ENCODE peak calls at places on chromosome 5, in seven cellular contexts. One of them, this sample, is unnamed.

GRCh38 chr5:75049581-75050274 is 2.6 kb downstream of the GCNT4 start:
- DNase-seq in hepatocyte: peak
- DNase-seq in heart right ventricle: peak
- DNase-seq in stomach: peak
- DNase-seq in ovary: no peak
- DNase-seq in lung: peak
- DNase-seq in small intestine: peak
- DNase-seq in this sample: peak

GRCh38 chr5:91306497-91306896 is 76.6 kb downstream of the ARRDC3 start:
- DNase-seq in hepatocyte: no peak
- DNase-seq in lung: no peak
- DNase-seq in ovary: no peak
- DNase-seq in small intestine: no peak
- DNase-seq in stomach: no peak
- DNase-seq in heart right ventricle: no peak
- DNase-seq in this sample: no peak

GRCh38 chr5:38417658-38418017 is 138.8 kb downstream of the LIFR start:
- DNase-seq in lung: no peak
- DNase-seq in small intestine: no peak
- DNase-seq in heart right ventricle: no peak
- DNase-seq in hepatocyte: no peak
- DNase-seq in stomach: no peak
- DNase-seq in ovary: no peak
- DNase-seq in this sample: no peak

GRCh38 chr5:74613283-74613682 is 27.2 kb downstream of the ENC1 start:
- DNase-seq in heart right ventricle: no peak
- DNase-seq in ovary: no peak
- DNase-seq in small intestine: no peak
- DNase-seq in lung: no peak
- DNase-seq in stomach: no peak
- DNase-seq in hepatocyte: no peak
- DNase-seq in this sample: no peak

GRCh38 chr5:172881691-172882370 is 47.8 kb downstream of the ERGIC1 start:
- DNase-seq in ovary: no peak
- DNase-seq in hepatocyte: no peak
- DNase-seq in small intestine: no peak
- DNase-seq in heart right ventricle: no peak
- DNase-seq in lung: no peak
- DNase-seq in stomach: peak
- DNase-seq in this sample: no peak

GRCh38 chr5:40841068-40841805 is at the start of gene CARD6:
- DNase-seq in heart right ventricle: no peak
- DNase-seq in lung: peak
- DNase-seq in hepatocyte: peak
- DNase-seq in small intestine: peak
- DNase-seq in stomach: no peak
- DNase-seq in ovary: no peak
- DNase-seq in this sample: no peak

GRCh38 chr5:143083006-143083405 is 312.8 kb downstream of the ARHGAP26 start:
- DNase-seq in lung: no peak
- DNase-seq in heart right ventricle: no peak
- DNase-seq in small intestine: no peak
- DNase-seq in ovary: no peak
- DNase-seq in hepatocyte: no peak
- DNase-seq in stomach: no peak
- DNase-seq in this sample: no peak

GRCh38 chr5:135324160-135324559 is 74.9 kb downstream of the MACROH2A1 start:
- DNase-seq in heart right ventricle: no peak
- DNase-seq in small intestine: no peak
- DNase-seq in lung: no peak
- DNase-seq in stomach: no peak
- DNase-seq in ovary: no peak
- DNase-seq in hepatocyte: no peak
- DNase-seq in this sample: no peak

GRCh38 chr5:155629597-155629996 is 616.0 kb downstream of the KIF4B start:
- DNase-seq in hepatocyte: no peak
- DNase-seq in small intestine: no peak
- DNase-seq in ovary: no peak
- DNase-seq in heart right ventricle: no peak
- DNase-seq in stomach: no peak
- DNase-seq in lung: no peak
- DNase-seq in this sample: no peak

GRCh38 chr5:141811287-141812155 is 66.7 kb downstream of the PCDH1 start:
- DNase-seq in heart right ventricle: no peak
- DNase-seq in lung: no peak
- DNase-seq in hepatocyte: peak
- DNase-seq in small intestine: peak
- DNase-seq in ovary: no peak
- DNase-seq in stomach: no peak
- DNase-seq in this sample: peak

GRCh38 chr5:79109527-79110492 is 1.8 kb upstream of the BHMT start:
- DNase-seq in stomach: no peak
- DNase-seq in heart right ventricle: no peak
- DNase-seq in small intestine: peak
- DNase-seq in ovary: no peak
- DNase-seq in lung: no peak
- DNase-seq in hepatocyte: peak
- DNase-seq in this sample: peak

GRCh38 chr5:66987126-66987525 is 209.5 kb downstream of the CD180 start:
- DNase-seq in small intestine: no peak
- DNase-seq in stomach: no peak
- DNase-seq in hepatocyte: no peak
- DNase-seq in ovary: no peak
- DNase-seq in lung: no peak
- DNase-seq in heart right ventricle: no peak
- DNase-seq in this sample: no peak

GRCh38 chr5:146724975-146725374 is 153.6 kb downstream of the PPP2R2B start:
- DNase-seq in small intestine: no peak
- DNase-seq in ovary: no peak
- DNase-seq in lung: no peak
- DNase-seq in heart right ventricle: no peak
- DNase-seq in hepatocyte: no peak
- DNase-seq in stomach: no peak
- DNase-seq in this sample: no peak

GRCh38 chr5:53679261-53679660 is 118.8 kb downstream of the NDUFS4 start:
- DNase-seq in lung: no peak
- DNase-seq in ovary: no peak
- DNase-seq in small intestine: no peak
- DNase-seq in heart right ventricle: no peak
- DNase-seq in stomach: no peak
- DNase-seq in hepatocyte: no peak
- DNase-seq in this sample: no peak

GRCh38 chr5:85670417-85670816 is 947.3 kb upstream of the COX7C start:
- DNase-seq in lung: no peak
- DNase-seq in heart right ventricle: no peak
- DNase-seq in hepatocyte: no peak
- DNase-seq in ovary: no peak
- DNase-seq in stomach: no peak
- DNase-seq in small intestine: no peak
- DNase-seq in this sample: no peak

GRCh38 chr5:16891043-16891442 is 45.0 kb downstream of the MYO10 start:
- DNase-seq in heart right ventricle: no peak
- DNase-seq in ovary: no peak
- DNase-seq in stomach: no peak
- DNase-seq in lung: no peak
- DNase-seq in hepatocyte: no peak
- DNase-seq in small intestine: peak
- DNase-seq in this sample: no peak

GRCh38 chr5:130198927-130199326 is 294.7 kb downstream of the CHSY3 start:
- DNase-seq in ovary: no peak
- DNase-seq in heart right ventricle: no peak
- DNase-seq in small intestine: no peak
- DNase-seq in hepatocyte: peak
- DNase-seq in stomach: no peak
- DNase-seq in lung: no peak
- DNase-seq in this sample: peak

GRCh38 chr5:134435525-134435924 is 23.8 kb upstream of the CDKN2AIPNL start:
- DNase-seq in stomach: no peak
- DNase-seq in lung: no peak
- DNase-seq in ovary: no peak
- DNase-seq in small intestine: peak
- DNase-seq in hepatocyte: peak
- DNase-seq in heart right ventricle: no peak
- DNase-seq in this sample: no peak

GRCh38 chr5:31944683-31945445 is 229.3 kb downstream of the GOLPH3 start:
- DNase-seq in ovary: no peak
- DNase-seq in stomach: peak
- DNase-seq in heart right ventricle: no peak
- DNase-seq in hepatocyte: no peak
- DNase-seq in lung: no peak
- DNase-seq in small intestine: peak
- DNase-seq in this sample: peak

GRCh38 chr5:103425686-103426454 is 136.7 kb downstream of the NUDT12 start:
- DNase-seq in small intestine: no peak
- DNase-seq in heart right ventricle: no peak
- DNase-seq in lung: no peak
- DNase-seq in hepatocyte: no peak
- DNase-seq in ovary: no peak
- DNase-seq in stomach: no peak
- DNase-seq in this sample: no peak

GRCh38 chr5:68680376-68680775 is 413.4 kb upstream of the SLC30A5 start:
- DNase-seq in ovary: no peak
- DNase-seq in hepatocyte: no peak
- DNase-seq in heart right ventricle: no peak
- DNase-seq in lung: no peak
- DNase-seq in stomach: no peak
- DNase-seq in small intestine: no peak
- DNase-seq in this sample: no peak

GRCh38 chr5:606061-606460 is 6.1 kb upstream of the CEP72 start:
- DNase-seq in heart right ventricle: no peak
- DNase-seq in stomach: peak
- DNase-seq in hepatocyte: no peak
- DNase-seq in ovary: peak
- DNase-seq in lung: no peak
- DNase-seq in small intestine: no peak
- DNase-seq in this sample: peak

GRCh38 chr5:132099073-132099748 is 25.6 kb downstream of the CSF2 start:
- DNase-seq in ovary: no peak
- DNase-seq in small intestine: no peak
- DNase-seq in hepatocyte: no peak
- DNase-seq in heart right ventricle: no peak
- DNase-seq in lung: no peak
- DNase-seq in stomach: no peak
- DNase-seq in this sample: no peak

GRCh38 chr5:32233220-32233695 is 59.1 kb upstream of the GOLPH3 start:
- DNase-seq in ovary: no peak
- DNase-seq in small intestine: no peak
- DNase-seq in heart right ventricle: no peak
- DNase-seq in stomach: peak
- DNase-seq in lung: no peak
- DNase-seq in hepatocyte: no peak
- DNase-seq in this sample: no peak

GRCh38 chr5:664994-665360 is 28.2 kb downstream of the TPPP start:
- DNase-seq in hepatocyte: no peak
- DNase-seq in small intestine: no peak
- DNase-seq in stomach: no peak
- DNase-seq in ovary: no peak
- DNase-seq in lung: no peak
- DNase-seq in heart right ventricle: no peak
- DNase-seq in this sample: no peak

GRCh38 chr5:121189569-121190305 is 661.9 kb upstream of the FTMT start:
- DNase-seq in lung: no peak
- DNase-seq in hepatocyte: peak
- DNase-seq in small intestine: no peak
- DNase-seq in ovary: no peak
- DNase-seq in heart right ventricle: no peak
- DNase-seq in stomach: no peak
- DNase-seq in this sample: no peak

GRCh38 chr5:72848474-72849428 is 32.3 kb downstream of the TNPO1 start:
- DNase-seq in lung: peak
- DNase-seq in hepatocyte: peak
- DNase-seq in stomach: peak
- DNase-seq in small intestine: peak
- DNase-seq in ovary: peak
- DNase-seq in heart right ventricle: peak
- DNase-seq in this sample: peak

DNA sequence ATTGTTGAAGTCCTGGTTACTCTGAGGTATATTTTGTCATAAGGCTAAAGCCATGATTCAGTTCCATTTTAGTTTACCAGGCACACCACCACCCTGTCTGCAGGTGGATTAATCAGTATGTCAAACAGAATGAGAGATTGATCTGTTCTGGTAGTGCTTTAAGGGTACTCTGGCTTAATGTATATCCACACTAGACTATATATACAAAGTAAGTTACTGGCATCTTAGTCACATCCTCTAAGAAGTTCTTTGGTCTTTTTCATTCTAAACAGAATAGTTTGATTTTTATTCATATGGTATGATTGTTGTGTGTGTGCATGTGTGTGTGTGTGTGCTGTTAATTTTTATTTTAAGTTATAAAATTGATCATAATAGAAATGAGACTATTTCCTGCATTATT is 61.8 kb downstream of the RAB24 start:
- DNase-seq in heart right ventricle: no peak
- DNase-seq in hepatocyte: no peak
- DNase-seq in lung: no peak
- DNase-seq in ovary: no peak
- DNase-seq in stomach: no peak
- DNase-seq in small intestine: no peak
- DNase-seq in this sample: no peak
- H3K4me3 ChIP-seq in heart right ventricle: no peak
- H3K4me3 ChIP-seq in hepatocyte: no peak
- H3K4me3 ChIP-seq in lung: no peak
- H3K4me3 ChIP-seq in ovary: no peak
- H3K4me3 ChIP-seq in stomach: no peak
- H3K4me3 ChIP-seq in small intestine: no peak
- H3K4me3 ChIP-seq in this sample: no peak

GRCh38 chr5:84290673-84291072 is 94.0 kb downstream of the EDIL3 start:
- DNase-seq in stomach: no peak
- DNase-seq in ovary: no peak
- DNase-seq in hepatocyte: no peak
- DNase-seq in small intestine: no peak
- DNase-seq in heart right ventricle: no peak
- DNase-seq in lung: no peak
- DNase-seq in this sample: no peak
- H3K27ac ChIP-seq in stomach: no peak
- H3K27ac ChIP-seq in ovary: no peak
- H3K27ac ChIP-seq in hepatocyte: no peak
- H3K27ac ChIP-seq in small intestine: no peak
- H3K27ac ChIP-seq in heart right ventricle: no peak
- H3K27ac ChIP-seq in lung: no peak
- H3K27ac ChIP-seq in this sample: no peak

GRCh38 chr5:150671509-150672236 is 10.6 kb downstream of the MYOZ3 start:
- DNase-seq in ovary: no peak
- DNase-seq in stomach: no peak
- DNase-seq in lung: no peak
- DNase-seq in hepatocyte: peak
- DNase-seq in small intestine: no peak
- DNase-seq in heart right ventricle: no peak
- DNase-seq in this sample: no peak
- H3K4me3 ChIP-seq in ovary: peak
- H3K4me3 ChIP-seq in stomach: peak
- H3K4me3 ChIP-seq in lung: no peak
- H3K4me3 ChIP-seq in hepatocyte: peak
- H3K4me3 ChIP-seq in small intestine: peak
- H3K4me3 ChIP-seq in heart right ventricle: peak
- H3K4me3 ChIP-seq in this sample: no peak

DNA sequence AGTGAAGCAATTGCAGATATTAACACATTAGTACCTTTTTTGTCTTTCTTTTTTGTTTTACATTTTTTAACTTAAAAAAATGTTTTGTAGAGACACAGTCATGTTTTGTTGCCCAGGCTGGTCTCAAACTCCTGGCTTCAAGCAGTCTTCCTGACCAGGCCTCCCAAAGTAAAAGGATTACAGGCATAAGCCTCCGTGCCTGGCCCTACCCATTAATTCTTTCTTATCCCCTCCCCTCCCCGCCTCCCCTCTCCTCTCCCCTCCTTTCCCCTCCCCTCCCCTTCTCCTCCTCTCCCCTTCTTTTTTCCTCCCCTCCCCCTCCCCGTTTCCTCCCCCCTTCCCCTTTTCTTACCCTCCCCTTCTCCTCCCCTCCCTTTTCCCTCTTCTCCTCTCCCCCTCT is 182.4 kb downstream of the FER start:
- DNase-seq in hepatocyte: no peak
- DNase-seq in stomach: no peak
- DNase-seq in small intestine: no peak
- DNase-seq in lung: no peak
- DNase-seq in ovary: no peak
- DNase-seq in heart right ventricle: no peak
- DNase-seq in this sample: no peak
- H3K27ac ChIP-seq in hepatocyte: no peak
- H3K27ac ChIP-seq in stomach: no peak
- H3K27ac ChIP-seq in small intestine: no peak
- H3K27ac ChIP-seq in lung: no peak
- H3K27ac ChIP-seq in ovary: no peak
- H3K27ac ChIP-seq in heart right ventricle: no peak
- H3K27ac ChIP-seq in this sample: no peak

This sample was measured in WERI-Rb-1.